ENCODE peak calls at places on chromosomes 16 and 17, in four cellular contexts. X is KBM-7, M is stomach, I is cardiac muscle cell. Z is an unnamed sample.

GRCh38 chr17:66126231-66126630 is 65.7 kb downstream of the CEP112 start:
- DNase-seq in M (no peak), I (no peak), X (no peak), Z (no peak)

GRCh38 chr17:50924800-50925199 is 58.6 kb upstream of the TOB1 start:
- DNase-seq in X (no peak), I (no peak), M (no peak), Z (no peak)

GRCh38 chr16:2515180-2515803 is 1.5 kb downstream of the ATP6V0C start:
- DNase-seq in M (peak), X (peak), I (no peak), Z (no peak)

GRCh38 chr17:59730268-59730834 is 22.9 kb downstream of the VMP1 start:
- DNase-seq in X (no peak), M (no peak), I (no peak), Z (no peak)

GRCh38 chr17:30495586-30495985 is 18.4 kb downstream of the GOSR1 start:
- DNase-seq in I (no peak), X (no peak), M (no peak), Z (no peak)

GRCh38 chr17:72706396-72706981 is 386.0 kb downstream of the SLC39A11 start:
- DNase-seq in I (no peak), M (no peak), X (no peak), Z (no peak)

GRCh38 chr17:73182616-73183310 is 10.1 kb upstream of the COG1 start:
- DNase-seq in X (no peak), I (no peak), M (peak), Z (no peak)

GRCh38 chr16:721765-722481 is 977 bp downstream of the ANTKMT start:
- DNase-seq in M (no peak), I (no peak), X (no peak), Z (no peak)

GRCh38 chr16:23164736-23165135 is 15.5 kb upstream of the USP31 start:
- DNase-seq in X (no peak), M (no peak), I (no peak), Z (no peak)

GRCh38 chr17:69166957-69167356 is 25.3 kb upstream of the ABCA6 start:
- DNase-seq in X (no peak), I (no peak), M (no peak), Z (no peak)

GRCh38 chr17:72761893-72762622 is 330.4 kb downstream of the SLC39A11 start:
- DNase-seq in M (no peak), I (no peak), X (no peak), Z (no peak)

GRCh38 chr16:67917852-67918236 is 13.8 kb downstream of the CTRL start:
- DNase-seq in X (no peak), M (no peak), I (no peak), Z (no peak)

GRCh38 chr17:48589831-48590602 is at the start of gene HOXB3:
- DNase-seq in I (no peak), X (no peak), M (no peak), Z (no peak)

GRCh38 chr17:8359769-8360168 is 16.7 kb downstream of the KRABD2 start:
- DNase-seq in I (no peak), M (no peak), X (peak), Z (no peak)

GRCh38 chr17:78399028-78399692 is 20.7 kb downstream of the PGS1 start:
- DNase-seq in X (no peak), M (no peak), I (no peak), Z (no peak)

GRCh38 chr17:81573794-81574642 is 21.9 kb upstream of the FAAP100 start:
- DNase-seq in I (no peak), M (no peak), X (no peak), Z (no peak)

GRCh38 chr16:1283296-1283695 is 26.1 kb upstream of the UBE2I start:
- DNase-seq in I (no peak), X (peak), M (no peak), Z (no peak)